ENCODE peak calls at places on chromosome 2, in four cellular contexts. One of them, this sample, is unnamed.

GRCh38 chr2:127194447-127194846 is 25.7 kb downstream of the CYP27C1 start:
- DNase-seq in fibroblast of the aortic adventitia: no peak
- DNase-seq in stimulated activated CD4-positive, alpha-beta T cell treated with anti-CD3 and anti-CD28 coated beads, Interleukin-1b, Interleukin-23, amount 100 ng/mL, for 1 hour: no peak
- DNase-seq in cardiac muscle cell: no peak
- DNase-seq in this sample: no peak

GRCh38 chr2:48213646-48214045 is 307.3 kb upstream of the FBXO11 start:
- DNase-seq in stimulated activated CD4-positive, alpha-beta T cell treated with anti-CD3 and anti-CD28 coated beads, Interleukin-1b, Interleukin-23, amount 100 ng/mL, for 1 hour: no peak
- DNase-seq in fibroblast of the aortic adventitia: no peak
- DNase-seq in cardiac muscle cell: no peak
- DNase-seq in this sample: no peak

GRCh38 chr2:60463249-60463648 is 90.2 kb downstream of the BCL11A start:
- DNase-seq in fibroblast of the aortic adventitia: peak
- DNase-seq in cardiac muscle cell: peak
- DNase-seq in stimulated activated CD4-positive, alpha-beta T cell treated with anti-CD3 and anti-CD28 coated beads, Interleukin-1b, Interleukin-23, amount 100 ng/mL, for 1 hour: no peak
- DNase-seq in this sample: no peak

GRCh38 chr2:19700861-19701585 is 200.8 kb downstream of the TTC32 start:
- DNase-seq in stimulated activated CD4-positive, alpha-beta T cell treated with anti-CD3 and anti-CD28 coated beads, Interleukin-1b, Interleukin-23, amount 100 ng/mL, for 1 hour: no peak
- DNase-seq in cardiac muscle cell: no peak
- DNase-seq in fibroblast of the aortic adventitia: no peak
- DNase-seq in this sample: no peak

GRCh38 chr2:208012449-208012848 is 12.9 kb downstream of the PLEKHM3 start:
- DNase-seq in fibroblast of the aortic adventitia: no peak
- DNase-seq in stimulated activated CD4-positive, alpha-beta T cell treated with anti-CD3 and anti-CD28 coated beads, Interleukin-1b, Interleukin-23, amount 100 ng/mL, for 1 hour: no peak
- DNase-seq in cardiac muscle cell: no peak
- DNase-seq in this sample: no peak

GRCh38 chr2:17652681-17653080 is 100.9 kb downstream of the SMC6 start:
- DNase-seq in cardiac muscle cell: no peak
- DNase-seq in fibroblast of the aortic adventitia: peak
- DNase-seq in stimulated activated CD4-positive, alpha-beta T cell treated with anti-CD3 and anti-CD28 coated beads, Interleukin-1b, Interleukin-23, amount 100 ng/mL, for 1 hour: no peak
- DNase-seq in this sample: no peak

GRCh38 chr2:224311226-224311625 is 90.7 kb downstream of the FAM124B start:
- DNase-seq in cardiac muscle cell: no peak
- DNase-seq in fibroblast of the aortic adventitia: peak
- DNase-seq in stimulated activated CD4-positive, alpha-beta T cell treated with anti-CD3 and anti-CD28 coated beads, Interleukin-1b, Interleukin-23, amount 100 ng/mL, for 1 hour: no peak
- DNase-seq in this sample: no peak

GRCh38 chr2:73906847-73907505 is 14.2 kb downstream of the ACTG2 start:
- DNase-seq in fibroblast of the aortic adventitia: no peak
- DNase-seq in stimulated activated CD4-positive, alpha-beta T cell treated with anti-CD3 and anti-CD28 coated beads, Interleukin-1b, Interleukin-23, amount 100 ng/mL, for 1 hour: no peak
- DNase-seq in cardiac muscle cell: no peak
- DNase-seq in this sample: no peak

GRCh38 chr2:100178085-100178788 is 35.8 kb upstream of the AFF3 start:
- DNase-seq in stimulated activated CD4-positive, alpha-beta T cell treated with anti-CD3 and anti-CD28 coated beads, Interleukin-1b, Interleukin-23, amount 100 ng/mL, for 1 hour: no peak
- DNase-seq in cardiac muscle cell: peak
- DNase-seq in fibroblast of the aortic adventitia: peak
- DNase-seq in this sample: no peak

GRCh38 chr2:129069875-129070594 is 751.4 kb upstream of the HS6ST1 start:
- DNase-seq in fibroblast of the aortic adventitia: no peak
- DNase-seq in cardiac muscle cell: no peak
- DNase-seq in stimulated activated CD4-positive, alpha-beta T cell treated with anti-CD3 and anti-CD28 coated beads, Interleukin-1b, Interleukin-23, amount 100 ng/mL, for 1 hour: no peak
- DNase-seq in this sample: no peak

GRCh38 chr2:30159766-30160165 is 13.0 kb downstream of the YPEL5 start:
- DNase-seq in stimulated activated CD4-positive, alpha-beta T cell treated with anti-CD3 and anti-CD28 coated beads, Interleukin-1b, Interleukin-23, amount 100 ng/mL, for 1 hour: no peak
- DNase-seq in fibroblast of the aortic adventitia: no peak
- DNase-seq in cardiac muscle cell: no peak
- DNase-seq in this sample: no peak

GRCh38 chr2:241425368-241425767 is 69.3 kb downstream of the FARP2 start:
- DNase-seq in cardiac muscle cell: no peak
- DNase-seq in fibroblast of the aortic adventitia: no peak
- DNase-seq in stimulated activated CD4-positive, alpha-beta T cell treated with anti-CD3 and anti-CD28 coated beads, Interleukin-1b, Interleukin-23, amount 100 ng/mL, for 1 hour: no peak
- DNase-seq in this sample: no peak

GRCh38 chr2:199339826-199340605 is 117.7 kb downstream of the SATB2 start:
- DNase-seq in fibroblast of the aortic adventitia: peak
- DNase-seq in cardiac muscle cell: no peak
- DNase-seq in stimulated activated CD4-positive, alpha-beta T cell treated with anti-CD3 and anti-CD28 coated beads, Interleukin-1b, Interleukin-23, amount 100 ng/mL, for 1 hour: no peak
- DNase-seq in this sample: no peak